ENCODE peak calls at places on chromosomes 3 and 15, in ten cellular contexts. Z is ovary, Q is breast epithelium, O is pancreas, X is astrocyte, R is uterus, I is aorta, G is spleen, K is HCT116, D is lower lobe of right lung. S is an unnamed sample. For H3K4me1, the result is how much of the 10 kb centered on the place peaks cover.

GRCh38 chr15:31440754-31441298 is 114.2 kb downstream of the KLF13 start:
- DNase-seq in O (peak), X (no peak), D (peak), I (peak), K (no peak), Q (no peak), Z (peak), R (peak), G (peak), S (peak)

GRCh38 chr15:20272422-20273184 is 269.0 kb downstream of the GOLGA6L6 start:
- DNase-seq in D (no peak), G (peak), R (no peak), I (no peak), Z (no peak), X (no peak), K (no peak), Q (no peak), O (peak), S (no peak)

GRCh38 chr15:63321462-63321861 is 44.1 kb downstream of the APH1B start:
- DNase-seq in G (no peak), Z (no peak), I (no peak), K (no peak), X (no peak), O (peak), Q (no peak), R (no peak), D (no peak), S (no peak)

GRCh38 chr15:23372284-23372683 is 17.7 kb downstream of the GOLGA8S start:
- DNase-seq in D (no peak), I (peak), X (no peak), R (no peak), K (no peak), O (no peak), Q (no peak), Z (no peak), G (no peak), S (no peak)

GRCh38 chr3:50100956-50101845 is 12.5 kb downstream of the RBM5 start:
- DNase-seq in O (no peak), D (no peak), R (no peak), Z (no peak), I (no peak), Q (no peak), X (peak), K (no peak), G (no peak), S (no peak)

GRCh38 chr15:80160570-80161156 is 7.9 kb downstream of the FAH start:
- DNase-seq in D (peak), Q (peak), K (no peak), Z (peak), I (no peak), G (peak), R (no peak), X (peak), O (no peak), S (no peak)

GRCh38 chr3:133895208-133896001 is at the start of gene RAB6B:
- DNase-seq in K (no peak), G (no peak), O (peak), Z (peak), I (peak), R (peak), D (peak), Q (no peak), X (peak), S (no peak)

GRCh38 chr3:195154793-195155535 is 116.0 kb downstream of the XXYLT1 start:
- DNase-seq in Z (peak), O (peak), K (no peak), D (peak), R (peak), G (peak), I (peak), X (peak), Q (peak), S (peak)

GRCh38 chr15:39251413-39252197 is 329.3 kb upstream of the THBS1 start:
- DNase-seq in X (peak), I (no peak), D (no peak), R (no peak), Q (no peak), O (no peak), Z (no peak), G (no peak), K (no peak), S (no peak)

GRCh38 chr3:101677436-101678286 is 729 bp upstream of the ZBTB11 start:
- DNase-seq in X (no peak), R (peak), Q (no peak), D (no peak), O (peak), K (no peak), Z (peak), G (peak), I (no peak), S (no peak)

GRCh38 chr15:82540984-82541431 is 751 bp upstream of the RPS17 start:
- DNase-seq in Z (peak), D (no peak), X (peak), K (no peak), Q (no peak), R (peak), G (peak), O (no peak), I (peak), S (no peak)

GRCh38 chr3:23956701-23957100 is 11.6 kb downstream of the NR1D2 start:
- DNase-seq in Q (no peak), D (no peak), I (no peak), X (no peak), R (no peak), O (no peak), K (no peak), Z (no peak), G (no peak), S (no peak)

GRCh38 chr3:23954144-23954543 is 9.1 kb downstream of the NR1D2 start:
- DNase-seq in O (no peak), Z (no peak), K (no peak), I (no peak), X (no peak), G (no peak), D (no peak), Q (no peak), R (no peak), S (no peak)

GRCh38 chr3:23950303-23950702 is 5.2 kb downstream of the NR1D2 start:
- DNase-seq in I (no peak), K (no peak), Z (no peak), O (no peak), G (no peak), Q (no peak), X (no peak), R (no peak), D (no peak), S (no peak)

GRCh38 chr3:23952646-23953045 is 7.6 kb downstream of the NR1D2 start:
- DNase-seq in K (no peak), Z (no peak), G (no peak), D (no peak), I (no peak), R (no peak), X (no peak), Q (no peak), O (no peak), S (no peak)

DNA sequence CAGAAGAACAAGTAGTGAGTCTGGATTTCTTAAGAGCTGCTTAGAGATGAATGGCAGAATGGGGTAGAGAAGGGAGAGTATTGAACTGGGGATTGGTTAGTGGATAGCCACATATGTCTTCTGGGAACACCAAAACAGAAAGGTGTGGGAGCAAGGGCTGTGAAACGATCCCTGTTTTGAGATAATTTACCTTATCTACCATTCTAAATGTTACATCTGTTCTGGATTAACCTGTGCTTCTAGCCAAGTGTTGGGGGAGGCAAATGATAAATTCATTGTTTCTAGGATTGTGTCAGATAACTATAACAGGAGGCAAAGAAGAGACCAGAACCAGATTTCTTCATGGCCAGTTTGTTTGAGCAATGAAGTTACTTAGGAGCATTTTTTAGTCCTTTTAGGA is 8.4 kb downstream of the NR1D2 start:
- DNase-seq in X (no peak), Z (no peak), Q (no peak), O (no peak), K (no peak), I (no peak), R (no peak), G (no peak), D (no peak), S (no peak)
- H3K4me1 ChIP-seq in X (under half), Z (under half), Q (under half), O (under half), K (under half), I (under half), R (under half), G (half or more), D (half or more), S (half or more)

GRCh38 chr3:115217292-115217677 is 70.2 kb upstream of the ZBTB20 start:
- DNase-seq in O (no peak), G (no peak), I (no peak), D (no peak), K (no peak), Q (no peak), X (no peak), R (no peak), Z (no peak), S (no peak)

GRCh38 chr3:115211810-115212492 is 64.9 kb upstream of the ZBTB20 start:
- DNase-seq in Z (no peak), K (no peak), D (no peak), R (no peak), I (no peak), X (no peak), Q (no peak), G (no peak), O (no peak), S (no peak)

GRCh38 chr3:115208066-115208750 is 61.1 kb upstream of the ZBTB20 start:
- DNase-seq in D (no peak), K (no peak), I (no peak), Q (no peak), R (no peak), O (no peak), X (no peak), Z (no peak), G (no peak), S (no peak)

GRCh38 chr3:115217678-115218451 is 70.8 kb upstream of the ZBTB20 start:
- DNase-seq in R (peak), Z (peak), Q (no peak), D (no peak), O (no peak), G (no peak), K (peak), I (no peak), X (peak), S (no peak)

DNA sequence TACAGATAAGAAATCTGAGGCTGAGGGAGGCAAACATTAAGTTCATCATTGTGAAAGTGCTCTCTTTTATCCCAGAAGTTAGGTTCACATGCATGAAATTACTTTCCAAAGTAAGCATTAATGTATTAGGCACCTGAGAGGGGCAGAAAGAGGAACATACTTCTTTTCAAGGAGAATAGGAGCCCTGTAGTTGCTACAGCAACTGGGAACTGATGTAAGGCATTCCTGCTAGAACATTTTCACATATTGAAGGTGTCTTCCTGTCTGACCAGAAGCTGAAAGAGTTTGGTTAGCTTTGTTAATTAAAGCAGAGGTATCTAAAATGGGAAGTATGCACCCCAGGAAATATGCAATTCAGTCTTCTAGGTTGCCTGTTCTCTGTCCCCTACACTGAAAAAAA is 65.5 kb upstream of the ZBTB20 start:
- DNase-seq in G (no peak), O (no peak), I (no peak), Q (no peak), D (no peak), X (no peak), R (no peak), K (no peak), Z (no peak), S (no peak)
- H3K27ac ChIP-seq in G (no peak), O (no peak), I (no peak), Q (no peak), D (no peak), X (no peak), R (no peak), K (no peak), Z (no peak), S (no peak)

GRCh38 chr3:11717768-11718581 is 74.3 kb upstream of the VGLL4 start:
- DNase-seq in I (no peak), K (no peak), O (no peak), X (peak), D (no peak), Q (no peak), R (no peak), Z (peak), G (no peak), S (no peak)

GRCh38 chr3:11718582-11719405 is 75.1 kb upstream of the VGLL4 start:
- DNase-seq in X (peak), O (peak), R (peak), G (peak), K (peak), I (peak), Z (peak), Q (peak), D (peak), S (peak)

GRCh38 chr3:11719406-11720219 is 75.9 kb upstream of the VGLL4 start:
- DNase-seq in Z (peak), Q (peak), R (peak), K (peak), O (peak), I (peak), X (peak), D (peak), G (peak), S (peak)

GRCh38 chr3:11720220-11721113 is 76.8 kb upstream of the VGLL4 start:
- DNase-seq in Z (peak), D (peak), Q (peak), K (peak), O (peak), I (peak), R (peak), X (peak), G (peak), S (peak)

GRCh38 chr3:11721114-11721440 is 77.4 kb upstream of the VGLL4 start:
- DNase-seq in I (no peak), K (no peak), R (no peak), O (no peak), D (no peak), Q (no peak), X (no peak), Z (no peak), G (no peak), S (no peak)
- H3K4me1 ChIP-seq in I (under half), K (under half), R (under half), O (under half), D (under half), Q (under half), X (under half), Z (under half), G (under half), S (under half)

GRCh38 chr3:136245691-136246090 is 4.4 kb upstream of the PCCB start:
- DNase-seq in Q (no peak), R (no peak), I (no peak), K (no peak), D (no peak), O (no peak), Z (no peak), X (no peak), G (no peak), S (no peak)

GRCh38 chr3:136249091-136249490 is 1.0 kb upstream of the PCCB start:
- DNase-seq in D (no peak), O (no peak), G (no peak), I (no peak), Z (no peak), X (no peak), Q (no peak), R (no peak), K (no peak), S (no peak)

GRCh38 chr3:136247855-136248254 is 2.3 kb upstream of the PCCB start:
- DNase-seq in R (no peak), O (no peak), K (no peak), X (no peak), Z (no peak), I (no peak), Q (no peak), G (no peak), D (no peak), S (no peak)

GRCh38 chr3:136249593-136250225 is 431 bp upstream of the PCCB start:
- DNase-seq in O (no peak), K (no peak), X (no peak), Q (no peak), Z (no peak), R (no peak), G (no peak), I (no peak), D (no peak), S (no peak)

DNA sequence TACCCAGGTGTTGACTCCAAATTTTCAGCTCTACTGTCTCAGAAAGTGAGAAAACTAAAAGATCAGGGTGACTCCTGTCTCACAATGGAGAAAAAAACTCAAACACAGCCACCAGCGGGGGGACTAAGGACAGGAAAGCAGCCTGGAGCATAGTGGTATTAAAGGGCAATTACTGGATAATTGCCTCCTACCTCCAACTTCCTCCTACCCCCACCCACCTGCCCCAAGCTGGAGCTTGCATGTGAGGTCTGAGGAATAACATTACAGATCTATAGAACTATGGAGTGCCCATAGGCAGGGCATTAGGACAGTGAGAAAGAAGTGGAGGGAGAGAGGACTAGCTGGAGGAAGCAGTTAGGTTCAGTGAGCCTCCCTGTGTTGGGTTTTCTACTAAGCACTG is 2.7 kb upstream of the PCCB start:
- DNase-seq in K (no peak), I (no peak), Z (no peak), D (no peak), Q (no peak), O (no peak), R (no peak), X (no peak), G (no peak), S (no peak)
- H3K27ac ChIP-seq in K (no peak), I (no peak), Z (no peak), D (no peak), Q (no peak), O (no peak), R (no peak), X (no peak), G (no peak), S (no peak)

DNA sequence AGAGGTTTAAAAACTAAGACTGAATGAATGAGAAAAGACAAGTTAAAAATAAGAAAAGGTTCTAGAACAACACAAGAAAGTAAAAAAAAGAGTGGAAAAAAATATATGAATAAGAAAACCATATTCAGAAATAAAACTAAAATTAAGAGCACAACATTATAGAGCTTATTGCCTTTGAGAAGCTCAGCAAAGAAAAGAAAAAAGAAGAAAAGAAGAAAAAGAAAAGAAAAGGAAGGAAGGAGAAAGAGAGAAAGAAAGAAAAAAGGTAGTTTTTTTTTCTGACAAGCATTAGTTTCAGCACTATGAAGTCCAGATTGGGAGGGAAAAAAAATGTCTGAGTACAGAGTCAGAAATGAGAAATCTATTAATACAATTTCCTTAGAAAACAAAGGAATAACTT is 81.5 kb downstream of the FAIM start:
- DNase-seq in K (no peak), I (no peak), Q (no peak), R (no peak), X (no peak), Z (no peak), G (no peak), O (no peak), D (no peak), S (no peak)
- H3K4me1 ChIP-seq in K (under half), I (under half), Q (under half), R (under half), X (under half), Z (under half), G (under half), O (under half), D (under half), S (under half)

GRCh38 chr3:43426388-43426787 is 140.0 kb downstream of the SNRK start:
- DNase-seq in G (no peak), D (no peak), Q (no peak), X (no peak), I (no peak), K (no peak), O (no peak), R (no peak), Z (no peak), S (no peak)

GRCh38 chr3:43423142-43423541 is 136.8 kb downstream of the SNRK start:
- DNase-seq in O (peak), X (peak), G (no peak), D (no peak), Q (no peak), I (peak), R (peak), Z (peak), K (no peak), S (no peak)

GRCh38 chr3:43425829-43426228 is 139.5 kb downstream of the SNRK start:
- DNase-seq in D (no peak), Q (no peak), G (no peak), K (no peak), X (no peak), R (no peak), I (no peak), Z (no peak), O (no peak), S (no peak)

GRCh38 chr3:43418601-43419272 is 132.4 kb downstream of the SNRK start:
- DNase-seq in D (no peak), G (no peak), O (no peak), R (no peak), X (peak), I (no peak), K (no peak), Q (no peak), Z (no peak), S (no peak)

DNA sequence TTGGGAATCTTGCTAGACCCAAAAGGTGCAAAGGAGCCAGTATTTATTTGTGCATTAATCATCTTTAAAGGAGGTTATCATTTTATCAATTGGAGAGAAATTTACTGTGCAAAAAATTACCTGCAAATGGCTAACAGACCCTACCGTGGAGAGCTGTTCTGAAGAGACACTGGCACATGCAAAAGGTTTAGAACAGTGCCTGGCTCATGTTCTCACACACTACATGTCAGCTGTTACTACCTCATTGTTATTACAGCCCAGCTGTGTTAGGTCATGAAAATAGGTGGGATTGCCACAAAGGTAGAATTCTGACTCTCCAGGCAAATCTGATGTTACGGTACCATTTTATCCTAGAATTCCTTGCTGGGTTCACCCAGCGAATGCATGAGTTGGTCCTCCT is 137.3 kb downstream of the SNRK start:
- DNase-seq in O (no peak), X (no peak), G (no peak), K (no peak), Q (no peak), D (no peak), R (no peak), I (no peak), Z (no peak), S (no peak)
- H3K27ac ChIP-seq in O (no peak), X (no peak), G (no peak), K (no peak), Q (no peak), D (no peak), R (peak), I (no peak), Z (no peak), S (no peak)

DNA sequence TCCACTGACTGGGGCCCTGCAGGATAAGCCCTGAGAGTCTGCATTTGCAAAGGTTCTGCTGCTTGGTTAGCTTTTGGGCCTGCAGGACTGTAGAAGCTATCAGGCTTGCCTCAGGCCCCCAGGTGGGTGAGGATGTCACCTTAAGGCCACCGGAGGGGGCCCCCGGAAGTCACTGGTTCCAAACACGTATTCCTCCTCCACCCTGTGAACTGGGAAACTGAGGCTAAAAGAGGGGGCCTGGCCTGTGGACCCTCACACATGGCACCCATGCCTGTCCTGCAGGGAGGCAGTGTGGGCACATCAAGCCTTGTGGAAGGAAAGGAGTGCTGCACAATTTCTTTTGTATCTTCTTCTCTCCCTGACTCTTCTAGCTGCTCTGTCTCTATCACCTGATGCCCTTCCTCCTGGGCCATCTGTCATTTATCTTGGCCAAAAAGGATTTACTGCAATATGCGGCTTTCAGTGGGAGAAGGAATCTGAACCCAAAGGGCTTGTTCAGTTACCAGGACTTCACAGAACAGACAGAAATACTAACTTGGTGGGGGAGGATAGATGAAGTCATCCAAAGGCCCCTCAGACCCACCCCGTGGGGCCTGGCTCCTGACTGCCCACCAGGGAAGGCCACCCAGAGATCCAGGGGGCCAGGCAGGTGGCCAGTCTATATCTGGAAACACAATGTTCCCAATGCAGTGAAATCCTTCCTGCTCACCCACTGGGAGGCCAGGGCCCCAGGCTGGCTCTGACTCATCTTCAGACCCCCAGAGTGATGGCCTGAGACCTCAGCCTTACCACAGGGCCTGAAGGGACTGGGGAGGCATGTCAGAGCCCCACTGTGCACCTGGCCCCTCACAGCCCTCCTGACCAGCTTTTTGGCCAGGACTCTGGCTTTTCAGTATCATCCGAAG is 18.3 kb downstream of the UBAP1L start:
- DNase-seq in G (no peak), X (no peak), D (no peak), R (no peak), Q (no peak), O (no peak), K (no peak), Z (no peak), I (no peak), S (peak)
- H3K4me1 ChIP-seq in G (under half), X (under half), D (under half), R (under half), Q (under half), O (under half), K (under half), Z (under half), I (under half), S (under half)

S was measured in suprapubic skin.